ENCODE peak calls at places on chromosomes 3 and 15, in six cellular contexts. P, W, M, T, N and B are unnamed samples. For H3K27me3, the result is how much of the 10 kb centered on the place peaks cover.

GRCh38 chr3:42804831-42805821 is 836 bp upstream of the HIGD1A start:
- DNase-seq in P (peak), W (no peak), M (peak), T (peak), N (peak), B (peak)

GRCh38 chr15:77032647-77033416 is 37.9 kb downstream of the PSTPIP1 start:
- DNase-seq in P (peak), W (no peak), M (peak), T (no peak), N (peak), B (peak)

GRCh38 chr3:184814214-184814613 is 2.2 kb downstream of the VPS8 start:
- DNase-seq in P (no peak), W (peak), M (no peak), T (no peak), N (no peak), B (no peak)

GRCh38 chr3:49343163-49343562 is 3.3 kb upstream of the USP4 start:
- DNase-seq in P (no peak), W (no peak), M (no peak), T (no peak), N (no peak), B (no peak)

GRCh38 chr15:72285927-72286516 is 13.7 kb upstream of the PARP6 start:
- DNase-seq in P (peak), W (no peak), M (peak), T (peak), N (peak), B (no peak)

GRCh38 chr3:71973337-71974030 is 188.5 kb upstream of the PROK2 start:
- DNase-seq in P (no peak), W (no peak), M (peak), T (no peak), N (peak), B (no peak)

GRCh38 chr15:37079726-37080125 is 20.6 kb downstream of the MEIS2 start:
- DNase-seq in P (no peak), W (no peak), M (no peak), T (no peak), N (no peak), B (no peak)

GRCh38 chr15:80556694-80557367 is 138.3 kb upstream of the ABHD17C start:
- DNase-seq in P (peak), W (no peak), M (no peak), T (no peak), N (peak), B (no peak)

GRCh38 chr15:60223161-60223560 is 174.6 kb downstream of the ANXA2 start:
- DNase-seq in P (no peak), W (no peak), M (no peak), T (no peak), N (no peak), B (peak)

GRCh38 chr3:120796944-120797343 is 54.4 kb downstream of the GTF2E1 start:
- DNase-seq in P (no peak), W (no peak), M (no peak), T (no peak), N (no peak), B (no peak)

GRCh38 chr15:85412956-85413854 is 32.8 kb downstream of the AKAP13 start:
- DNase-seq in P (no peak), W (peak), M (peak), T (peak), N (peak), B (no peak)

GRCh38 chr3:110881069-110881468 is 190.5 kb upstream of the NECTIN3 start:
- DNase-seq in P (no peak), W (no peak), M (peak), T (peak), N (no peak), B (peak)

GRCh38 chr3:102237181-102237580 is 197.6 kb upstream of the ZPLD1 start:
- DNase-seq in P (no peak), W (no peak), M (no peak), T (no peak), N (no peak), B (no peak)

GRCh38 chr15:70964058-70964457 is 71.4 kb downstream of the LRRC49 start:
- DNase-seq in P (no peak), W (no peak), M (no peak), T (no peak), N (no peak), B (no peak)

GRCh38 chr3:156792945-156793344 is 33.2 kb upstream of the LEKR1 start:
- DNase-seq in P (no peak), W (no peak), M (no peak), T (no peak), N (no peak), B (no peak)

GRCh38 chr15:64634020-64634419 is 141.4 kb downstream of the RBPMS2 start:
- DNase-seq in P (no peak), W (peak), M (no peak), T (peak), N (no peak), B (no peak)

GRCh38 chr3:167691366-167691765 is 37.6 kb upstream of the WDR49 start:
- DNase-seq in P (no peak), W (peak), M (no peak), T (no peak), N (no peak), B (no peak)

GRCh38 chr3:123605789-123606234 is 21.0 kb upstream of the HACD2 start:
- DNase-seq in P (no peak), W (peak), M (no peak), T (peak), N (no peak), B (no peak)

GRCh38 chr15:76696840-76697239 is 208.3 kb downstream of the SCAPER start:
- DNase-seq in P (no peak), W (no peak), M (no peak), T (no peak), N (no peak), B (no peak)

GRCh38 chr3:123576119-123576518 is 8.7 kb downstream of the HACD2 start:
- DNase-seq in P (no peak), W (no peak), M (no peak), T (no peak), N (no peak), B (no peak)

GRCh38 chr3:50156991-50157493 is 1.9 kb downstream of the SEMA3F start:
- DNase-seq in P (peak), W (no peak), M (no peak), T (no peak), N (no peak), B (no peak)

GRCh38 chr3:134796313-134797079 is 1.4 kb downstream of the EPHB1 start:
- DNase-seq in P (peak), W (no peak), M (no peak), T (no peak), N (no peak), B (no peak)

GRCh38 chr3:126460386-126460785 is 15.3 kb downstream of the ZXDC start:
- DNase-seq in P (no peak), W (no peak), M (no peak), T (no peak), N (peak), B (no peak)

GRCh38 chr3:125186261-125186770 is 26.2 kb downstream of the SLC12A8 start:
- DNase-seq in P (peak), W (no peak), M (no peak), T (no peak), N (no peak), B (no peak)

GRCh38 chr15:69719527-69719926 is 266.9 kb downstream of the RPLP1 start:
- DNase-seq in P (no peak), W (no peak), M (no peak), T (no peak), N (peak), B (no peak)

GRCh38 chr15:37695719-37696118 is 238.7 kb upstream of the TMCO5A start:
- DNase-seq in P (no peak), W (no peak), M (no peak), T (no peak), N (no peak), B (no peak)

GRCh38 chr3:25385807-25386512 is 42.1 kb upstream of the RARB start:
- DNase-seq in P (no peak), W (no peak), M (peak), T (no peak), N (no peak), B (no peak)

GRCh38 chr3:140832883-140833282 is 108.8 kb upstream of the SLC25A36 start:
- DNase-seq in P (no peak), W (no peak), M (no peak), T (no peak), N (no peak), B (no peak)

GRCh38 chr3:112338021-112338726 is 5.2 kb downstream of the CD200 start:
- DNase-seq in P (no peak), W (no peak), M (no peak), T (no peak), N (no peak), B (no peak)

GRCh38 chr3:75192065-75192658 is 472.0 kb upstream of the FRG2C start:
- DNase-seq in P (peak), W (no peak), M (peak), T (peak), N (peak), B (peak)

GRCh38 chr3:113575191-113575590 is 42.8 kb downstream of the SIDT1 start:
- DNase-seq in P (no peak), W (no peak), M (no peak), T (no peak), N (no peak), B (no peak)

GRCh38 chr3:112399064-112399463 is 66.1 kb downstream of the CD200 start:
- DNase-seq in P (no peak), W (no peak), M (no peak), T (no peak), N (no peak), B (no peak)

GRCh38 chr3:187914231-187914630 is 169.0 kb upstream of the BCL6 start:
- DNase-seq in P (no peak), W (no peak), M (peak), T (peak), N (no peak), B (peak)

GRCh38 chr3:47714606-47715005 is 67.1 kb downstream of the SMARCC1 start:
- DNase-seq in P (no peak), W (no peak), M (no peak), T (no peak), N (no peak), B (no peak)

DNA sequence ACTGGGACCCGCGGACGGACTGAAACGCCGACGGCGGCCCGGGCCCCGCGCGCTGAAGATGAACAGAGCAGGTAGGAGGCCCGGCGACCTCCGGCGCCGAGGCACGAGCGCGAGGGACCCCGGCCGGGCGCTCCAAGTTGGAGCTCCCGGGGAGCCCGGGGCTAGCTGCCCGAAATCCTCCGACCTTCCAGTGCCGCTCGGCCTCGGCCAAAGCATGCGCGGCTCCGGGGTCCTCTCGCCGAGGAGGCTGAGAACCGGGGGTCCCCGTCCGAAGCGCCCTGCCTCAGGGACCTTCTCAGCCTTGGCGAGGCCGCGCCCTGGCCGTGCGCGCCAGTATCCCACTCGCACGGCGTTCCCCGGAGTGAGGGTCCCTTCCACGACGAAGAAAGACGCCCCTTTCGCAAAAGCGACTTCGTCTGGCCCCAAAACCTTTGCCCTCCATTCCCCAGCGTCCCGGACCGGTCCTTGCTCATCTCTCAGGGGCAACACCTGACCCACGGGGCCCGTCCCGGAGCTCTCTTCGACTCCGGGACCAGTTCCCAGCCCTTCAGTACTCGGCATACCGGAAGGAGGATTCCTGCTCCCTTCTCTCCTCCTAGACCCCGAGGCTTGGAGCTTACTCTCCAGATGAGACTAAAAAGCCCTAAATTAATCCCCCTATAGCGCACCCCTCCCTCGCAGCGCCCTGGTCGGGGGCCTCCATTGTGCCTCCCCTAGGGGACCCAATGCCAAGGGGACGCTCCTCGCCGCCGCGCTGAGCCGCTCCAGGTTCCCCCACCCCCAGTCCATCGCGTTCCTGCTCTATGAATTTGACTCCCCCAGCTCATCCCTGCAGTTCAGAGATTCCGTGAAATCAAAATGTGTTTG is 7.7 kb upstream of the FGD5 start:
- DNase-seq in P (peak), W (no peak), M (no peak), T (no peak), N (no peak), B (no peak)
- H3K27me3 ChIP-seq in P (under half), W (under half), M (under half), T (under half), N (under half), B (under half)

GRCh38 chr3:133561682-133562081 is 11.8 kb upstream of the CDV3 start:
- DNase-seq in P (no peak), W (no peak), M (no peak), T (no peak), N (no peak), B (no peak)
- TF ChIP-seq POLR2A in P (no peak), W (no peak), M (no peak), T (no peak), N (no peak), B (no peak)

DNA sequence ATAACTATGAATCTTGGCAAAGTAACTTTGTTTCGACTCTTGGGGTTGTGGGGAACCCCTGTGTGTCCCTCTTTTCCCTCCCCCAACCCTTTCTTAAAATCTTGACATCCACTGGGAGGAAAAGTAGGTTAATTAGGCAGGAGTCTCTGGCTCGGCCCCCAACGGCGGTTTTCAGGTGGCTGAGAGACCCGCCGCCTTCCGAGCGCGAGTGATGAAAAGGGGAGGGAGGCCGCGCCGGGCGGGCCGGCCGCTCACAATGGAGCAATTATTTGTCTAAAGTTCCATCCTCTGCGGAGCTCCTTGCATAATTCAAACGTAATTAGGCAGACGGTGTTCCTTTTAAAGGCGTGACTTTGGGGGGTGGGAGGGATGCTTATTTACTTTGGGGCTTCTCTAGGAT is 51.7 kb downstream of the ZIC4 start:
- DNase-seq in P (no peak), W (no peak), M (no peak), T (no peak), N (no peak), B (no peak)
- H3K27me3 ChIP-seq in P (under half), W (under half), M (half or more), T (under half), N (under half), B (half or more)

GRCh38 chr3:4660936-4661335 is 167.8 kb downstream of the ITPR1 start:
- DNase-seq in P (no peak), W (no peak), M (no peak), T (no peak), N (no peak), B (no peak)

GRCh38 chr3:4655145-4656045 is 162.2 kb downstream of the ITPR1 start:
- DNase-seq in P (no peak), W (no peak), M (no peak), T (no peak), N (no peak), B (no peak)

GRCh38 chr3:4656646-4657318 is 163.6 kb downstream of the ITPR1 start:
- DNase-seq in P (no peak), W (no peak), M (peak), T (no peak), N (no peak), B (no peak)

GRCh38 chr3:4656059-4656458 is 162.9 kb downstream of the ITPR1 start:
- DNase-seq in P (peak), W (no peak), M (peak), T (peak), N (peak), B (peak)
- TF ChIP-seq POLR2A in P (no peak), W (no peak), M (no peak), T (no peak), N (no peak), B (no peak)

DNA sequence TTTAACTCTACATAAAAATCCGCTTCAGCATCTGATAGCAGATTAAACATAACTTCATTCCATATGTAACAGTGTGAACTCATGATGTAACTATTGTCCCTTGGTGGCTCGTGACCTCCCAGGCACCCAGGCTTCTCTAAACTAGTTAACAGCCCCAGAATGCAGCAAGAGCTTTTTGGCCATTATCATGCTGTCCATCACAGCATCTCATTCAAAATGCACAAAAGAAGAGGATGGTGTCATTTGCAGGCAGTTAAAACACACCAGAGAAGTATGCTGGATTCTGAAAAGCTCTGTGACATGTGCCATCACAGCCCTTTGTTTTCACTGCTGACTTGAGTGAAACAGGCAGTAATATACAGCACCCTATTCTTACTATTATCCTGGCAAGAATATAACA is 117.7 kb upstream of the CHMP2B start:
- DNase-seq in P (no peak), W (no peak), M (no peak), T (no peak), N (no peak), B (no peak)
- H3K27me3 ChIP-seq in P (under half), W (under half), M (under half), T (under half), N (under half), B (under half)

GRCh38 chr3:99413504-99413903 is 224.9 kb upstream of the COL8A1 start:
- DNase-seq in P (no peak), W (no peak), M (no peak), T (no peak), N (no peak), B (no peak)
- TF ChIP-seq POLR2A in P (no peak), W (no peak), M (no peak), T (no peak), N (no peak), B (no peak)

GRCh38 chr15:68470981-68471380 is 39.0 kb upstream of the ITGA11 start:
- DNase-seq in P (no peak), W (no peak), M (no peak), T (no peak), N (no peak), B (no peak)
- H3K27me3 ChIP-seq in P (under half), W (under half), M (under half), T (under half), N (under half), B (under half)